ENCODE peak calls at places on chromosomes 3 and 15, in five cellular contexts. F, J, T, I and H are unnamed samples.

GRCh38 chr3:127141921-127142730 is 50.8 kb upstream of the PRR23E start:
- DNase-seq in J (peak), F (no peak), I (no peak), T (no peak), H (peak)

GRCh38 chr3:163878396-163878795 is 1199.9 kb downstream of the SI start:
- DNase-seq in T (no peak), I (no peak), F (no peak), J (no peak), H (no peak)

GRCh38 chr3:134373942-134374790 is at the start of gene AMOTL2:
- DNase-seq in I (no peak), T (peak), J (peak), F (no peak), H (peak)

GRCh38 chr3:141452045-141452444 is 34.8 kb upstream of the RASA2 start:
- DNase-seq in T (peak), J (peak), F (peak), I (no peak), H (no peak)

GRCh38 chr15:24772709-24773373 is 97.3 kb downstream of the NPAP1 start:
- DNase-seq in I (peak), F (no peak), T (no peak), J (peak), H (peak)

GRCh38 chr15:88894819-88895767 is at the start of gene HAPLN3:
- DNase-seq in J (peak), T (peak), F (peak), I (peak), H (peak)

GRCh38 chr3:45199837-45200648 is 26.0 kb downstream of the TMEM158 start:
- DNase-seq in J (no peak), F (no peak), I (no peak), T (peak), H (no peak)

GRCh38 chr3:22377421-22377820 is 626.4 kb upstream of the ZNF385D start:
- DNase-seq in T (peak), J (no peak), I (no peak), F (no peak), H (no peak)

GRCh38 chr3:134603480-134603879 is 47.3 kb downstream of the KY start:
- DNase-seq in I (no peak), T (no peak), F (no peak), J (no peak), H (no peak)

GRCh38 chr3:155908605-155909004 is 38.2 kb downstream of the GMPS start:
- DNase-seq in F (no peak), T (no peak), J (no peak), I (no peak), H (no peak)

GRCh38 chr3:142828703-142829304 is 60.1 kb downstream of the PCOLCE2 start:
- DNase-seq in I (peak), J (peak), F (peak), T (peak), H (no peak)

GRCh38 chr3:101898752-101899169 is 49.4 kb downstream of the NFKBIZ start:
- DNase-seq in F (peak), I (no peak), T (no peak), J (no peak), H (no peak)

GRCh38 chr3:99505646-99506269 is 132.6 kb upstream of the COL8A1 start:
- DNase-seq in F (peak), J (no peak), T (peak), I (no peak), H (no peak)

GRCh38 chr3:52249683-52250082 is 4.1 kb downstream of the PPM1M start:
- DNase-seq in J (no peak), F (no peak), T (no peak), I (no peak), H (no peak)

GRCh38 chr3:10554746-10555145 is 49.4 kb upstream of the ATP2B2 start:
- DNase-seq in I (no peak), F (no peak), T (no peak), J (no peak), H (no peak)

GRCh38 chr15:68227806-68228142 is 1.8 kb downstream of the CLN6 start:
- DNase-seq in I (no peak), T (no peak), F (no peak), J (no peak), H (no peak)

GRCh38 chr3:105157016-105157765 is 209.5 kb upstream of the ALCAM start:
- DNase-seq in T (no peak), J (no peak), I (no peak), F (no peak), H (no peak)

GRCh38 chr3:72018339-72018984 is 233.5 kb upstream of the PROK2 start:
- DNase-seq in F (no peak), T (no peak), J (no peak), I (no peak), H (no peak)

GRCh38 chr3:187983484-187984124 is 170.4 kb upstream of the LPP start:
- DNase-seq in T (no peak), F (no peak), I (no peak), J (peak), H (no peak)

GRCh38 chr3:135471911-135472310 is 493.6 kb upstream of the PPP2R3A start:
- DNase-seq in J (no peak), T (no peak), I (no peak), F (no peak), H (no peak)

GRCh38 chr3:108835101-108835500 is 12.5 kb downstream of the TRAT1 start:
- DNase-seq in I (no peak), F (no peak), J (no peak), T (no peak), H (no peak)

GRCh38 chr3:181716916-181717315 is 5.2 kb downstream of the SOX2 start:
- DNase-seq in J (no peak), F (no peak), I (no peak), T (no peak), H (no peak)

GRCh38 chr3:77039606-77040553 is at the start of gene ROBO2:
- DNase-seq in T (no peak), I (no peak), F (no peak), J (peak), H (peak)

GRCh38 chr3:64954995-64955636 is 267.3 kb upstream of the ADAMTS9 start:
- DNase-seq in I (no peak), T (no peak), F (no peak), J (no peak), H (peak)

GRCh38 chr15:67512140-67512539 is 8.8 kb upstream of the C15orf61 start:
- DNase-seq in F (no peak), J (no peak), I (no peak), T (no peak), H (no peak)

GRCh38 chr3:4421121-4421520 is 45.9 kb downstream of the SUMF1 start:
- DNase-seq in J (no peak), F (peak), T (peak), I (no peak), H (no peak)

GRCh38 chr15:31262143-31262530 is 64.5 kb upstream of the KLF13 start:
- DNase-seq in I (no peak), F (no peak), T (no peak), J (no peak), H (no peak)

GRCh38 chr3:20043398-20043797 is 3.2 kb downstream of the KAT2B start:
- DNase-seq in I (peak), J (no peak), T (no peak), F (peak), H (peak)

GRCh38 chr3:14200841-14201240 is 22.2 kb downstream of the LSM3 start:
- DNase-seq in T (no peak), J (no peak), I (no peak), F (no peak), H (no peak)

GRCh38 chr15:84685304-84685703 is 27.3 kb upstream of the NMB start:
- DNase-seq in T (peak), F (no peak), I (no peak), J (no peak), H (peak)

GRCh38 chr3:100160516-100160915 is 46.2 kb upstream of the FILIP1L start:
- DNase-seq in T (no peak), F (no peak), I (no peak), J (no peak), H (no peak)

GRCh38 chr3:190618349-190619030 is 104.6 kb downstream of the IL1RAP start:
- DNase-seq in J (no peak), T (no peak), I (no peak), F (no peak), H (no peak)

GRCh38 chr3:186786810-186787375 is 3.5 kb downstream of the EIF4A2 start:
- DNase-seq in J (no peak), F (peak), I (no peak), T (no peak), H (no peak)

GRCh38 chr15:70487380-70487725 is 276.0 kb downstream of the UACA start:
- DNase-seq in T (no peak), J (no peak), F (peak), I (no peak), H (no peak)

GRCh38 chr3:140432176-140432753 is 245.6 kb upstream of the TRIM42 start:
- DNase-seq in T (no peak), J (no peak), F (no peak), I (no peak), H (no peak)